ENCODE peak calls at places on chromosomes 16 and 17, in eight cellular contexts. One of them, this sample, is unnamed.

GRCh38 chr17:59141860-59142259 is 13.1 kb downstream of the SKA2 start:
- DNase-seq in CD8-positive, alpha-beta T cell: no peak
- DNase-seq in HCT116: no peak
- DNase-seq in cardiac fibroblast: no peak
- DNase-seq in left ventricle myocardium inferior: no peak
- DNase-seq in dorsolateral prefrontal cortex: no peak
- DNase-seq in tibial artery: no peak
- DNase-seq in tibial nerve: no peak
- DNase-seq in this sample: no peak

GRCh38 chr17:45430006-45430737 is 2.5 kb downstream of the ARHGAP27 start:
- DNase-seq in tibial nerve: no peak
- DNase-seq in tibial artery: no peak
- DNase-seq in HCT116: no peak
- DNase-seq in dorsolateral prefrontal cortex: no peak
- DNase-seq in cardiac fibroblast: no peak
- DNase-seq in left ventricle myocardium inferior: no peak
- DNase-seq in CD8-positive, alpha-beta T cell: no peak
- DNase-seq in this sample: no peak

GRCh38 chr17:40516581-40517285 is 15.3 kb upstream of the TNS4 start:
- DNase-seq in cardiac fibroblast: no peak
- DNase-seq in CD8-positive, alpha-beta T cell: peak; percentile 80
- DNase-seq in tibial nerve: no peak
- DNase-seq in tibial artery: peak; percentile 44
- DNase-seq in left ventricle myocardium inferior: no peak
- DNase-seq in HCT116: peak; percentile 62
- DNase-seq in dorsolateral prefrontal cortex: no peak
- DNase-seq in this sample: peak; percentile 83

GRCh38 chr17:30326816-30327215 is 7.0 kb downstream of the TMIGD1 start:
- DNase-seq in left ventricle myocardium inferior: no peak
- DNase-seq in CD8-positive, alpha-beta T cell: no peak
- DNase-seq in cardiac fibroblast: no peak
- DNase-seq in HCT116: no peak
- DNase-seq in dorsolateral prefrontal cortex: no peak
- DNase-seq in tibial artery: no peak
- DNase-seq in tibial nerve: no peak
- DNase-seq in this sample: no peak

GRCh38 chr16:778447-778846 is 9.7 kb downstream of the RPUSD1 start:
- DNase-seq in tibial nerve: no peak
- DNase-seq in tibial artery: no peak
- DNase-seq in left ventricle myocardium inferior: no peak
- DNase-seq in HCT116: no peak
- DNase-seq in dorsolateral prefrontal cortex: no peak
- DNase-seq in CD8-positive, alpha-beta T cell: no peak
- DNase-seq in cardiac fibroblast: no peak
- DNase-seq in this sample: no peak

GRCh38 chr17:21300601-21301571 is 16.4 kb downstream of the MAP2K3 start:
- DNase-seq in tibial nerve: no peak
- DNase-seq in tibial artery: no peak
- DNase-seq in HCT116: no peak
- DNase-seq in cardiac fibroblast: no peak
- DNase-seq in dorsolateral prefrontal cortex: no peak
- DNase-seq in left ventricle myocardium inferior: no peak
- DNase-seq in CD8-positive, alpha-beta T cell: no peak
- DNase-seq in this sample: no peak

GRCh38 chr17:41540921-41541625 is 13.0 kb upstream of the KRT19 start:
- DNase-seq in dorsolateral prefrontal cortex: no peak
- DNase-seq in tibial nerve: no peak
- DNase-seq in HCT116: no peak
- DNase-seq in left ventricle myocardium inferior: no peak
- DNase-seq in cardiac fibroblast: no peak
- DNase-seq in tibial artery: no peak
- DNase-seq in CD8-positive, alpha-beta T cell: no peak
- DNase-seq in this sample: no peak

GRCh38 chr17:36850794-36851193 is 86.5 kb upstream of the LHX1 start:
- DNase-seq in cardiac fibroblast: peak; percentile 60
- DNase-seq in dorsolateral prefrontal cortex: no peak
- DNase-seq in CD8-positive, alpha-beta T cell: no peak
- DNase-seq in HCT116: peak; percentile 39
- DNase-seq in left ventricle myocardium inferior: no peak
- DNase-seq in tibial nerve: no peak
- DNase-seq in tibial artery: no peak
- DNase-seq in this sample: peak; percentile 15

GRCh38 chr17:9702916-9703780 is 57.8 kb downstream of the USP43 start:
- DNase-seq in tibial artery: no peak
- DNase-seq in tibial nerve: no peak
- DNase-seq in left ventricle myocardium inferior: no peak
- DNase-seq in cardiac fibroblast: no peak
- DNase-seq in dorsolateral prefrontal cortex: no peak
- DNase-seq in HCT116: no peak
- DNase-seq in CD8-positive, alpha-beta T cell: no peak
- DNase-seq in this sample: no peak

GRCh38 chr17:40622509-40622928 is 25.1 kb downstream of the SMARCE1 start:
- DNase-seq in cardiac fibroblast: no peak
- DNase-seq in dorsolateral prefrontal cortex: no peak
- DNase-seq in HCT116: no peak
- DNase-seq in tibial nerve: no peak
- DNase-seq in CD8-positive, alpha-beta T cell: peak; percentile 61
- DNase-seq in tibial artery: no peak
- DNase-seq in left ventricle myocardium inferior: no peak
- DNase-seq in this sample: no peak

GRCh38 chr17:2051388-2052237 is 3.3 kb upstream of the HIC1 start:
- DNase-seq in tibial artery: no peak
- DNase-seq in tibial nerve: no peak
- DNase-seq in left ventricle myocardium inferior: no peak
- DNase-seq in dorsolateral prefrontal cortex: no peak
- DNase-seq in cardiac fibroblast: no peak
- DNase-seq in CD8-positive, alpha-beta T cell: no peak
- DNase-seq in HCT116: no peak
- DNase-seq in this sample: no peak

GRCh38 chr16:27253526-27253930 is 15.0 kb downstream of the NSMCE1 start:
- DNase-seq in dorsolateral prefrontal cortex: no peak
- DNase-seq in tibial nerve: no peak
- DNase-seq in cardiac fibroblast: peak; percentile 72
- DNase-seq in CD8-positive, alpha-beta T cell: no peak
- DNase-seq in left ventricle myocardium inferior: no peak
- DNase-seq in HCT116: peak; percentile 65
- DNase-seq in tibial artery: no peak
- DNase-seq in this sample: no peak

GRCh38 chr16:15427648-15428239 is 6.6 kb upstream of the BMERB1 start:
- DNase-seq in HCT116: peak; percentile 50
- DNase-seq in cardiac fibroblast: peak; percentile 87
- DNase-seq in tibial artery: peak; percentile 78
- DNase-seq in CD8-positive, alpha-beta T cell: peak; percentile 52
- DNase-seq in dorsolateral prefrontal cortex: peak; percentile 78
- DNase-seq in left ventricle myocardium inferior: peak; percentile 72
- DNase-seq in tibial nerve: peak; percentile 45
- DNase-seq in this sample: peak; percentile 45

DNA sequence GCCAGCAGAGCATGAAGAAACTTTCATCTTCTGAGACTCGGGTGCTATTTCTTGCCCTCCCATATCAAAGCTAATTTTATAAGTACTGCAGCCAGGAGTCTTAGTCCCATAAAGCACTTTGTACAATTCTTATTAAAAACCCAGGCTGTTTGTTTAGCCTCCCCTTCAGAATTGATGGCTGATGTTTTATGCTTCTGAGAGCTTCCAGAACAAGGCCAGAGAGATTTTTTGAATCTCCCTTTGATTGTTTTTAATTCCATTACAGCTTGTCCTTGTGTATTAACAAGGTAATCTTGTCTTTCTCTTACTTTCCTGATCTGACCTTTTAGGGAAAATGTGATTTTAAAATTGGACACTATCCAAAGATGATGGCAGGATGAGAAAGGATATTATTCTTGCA is 16.3 kb downstream of the COQ7 start:
- DNase-seq in dorsolateral prefrontal cortex: no peak
- DNase-seq in cardiac fibroblast: no peak
- DNase-seq in left ventricle myocardium inferior: no peak
- DNase-seq in HCT116: no peak
- DNase-seq in tibial artery: no peak
- DNase-seq in tibial nerve: no peak
- DNase-seq in CD8-positive, alpha-beta T cell: no peak
- DNase-seq in this sample: no peak
- TF ChIP-seq CTCF in dorsolateral prefrontal cortex: no peak
- TF ChIP-seq CTCF in cardiac fibroblast: no peak
- TF ChIP-seq CTCF in left ventricle myocardium inferior: no peak
- TF ChIP-seq CTCF in HCT116: no peak
- TF ChIP-seq CTCF in tibial artery: no peak
- TF ChIP-seq CTCF in tibial nerve: no peak
- TF ChIP-seq CTCF in CD8-positive, alpha-beta T cell: no peak
- TF ChIP-seq CTCF in this sample: no peak

GRCh38 chr17:7405413-7405881 is 1.6 kb upstream of the TMEM256 start:
- DNase-seq in left ventricle myocardium inferior: no peak
- DNase-seq in tibial nerve: no peak
- DNase-seq in tibial artery: no peak
- DNase-seq in dorsolateral prefrontal cortex: peak; percentile 28
- DNase-seq in cardiac fibroblast: no peak
- DNase-seq in CD8-positive, alpha-beta T cell: peak; percentile 20
- DNase-seq in HCT116: no peak
- DNase-seq in this sample: no peak

GRCh38 chr17:7407033-7407432 is 612 bp upstream of the NLGN2 start:
- DNase-seq in tibial artery: peak; percentile 61
- DNase-seq in left ventricle myocardium inferior: no peak
- DNase-seq in dorsolateral prefrontal cortex: no peak
- DNase-seq in HCT116: no peak
- DNase-seq in CD8-positive, alpha-beta T cell: peak; percentile 18
- DNase-seq in cardiac fibroblast: no peak
- DNase-seq in tibial nerve: no peak
- DNase-seq in this sample: no peak

GRCh38 chr17:7407483-7408231 is at the start of gene NLGN2:
- DNase-seq in HCT116: no peak
- DNase-seq in tibial nerve: no peak
- DNase-seq in tibial artery: peak; percentile 62
- DNase-seq in dorsolateral prefrontal cortex: no peak
- DNase-seq in CD8-positive, alpha-beta T cell: no peak
- DNase-seq in left ventricle myocardium inferior: no peak
- DNase-seq in cardiac fibroblast: no peak
- DNase-seq in this sample: no peak

GRCh38 chr17:7404737-7405412 is 978 bp upstream of the TMEM256 start:
- DNase-seq in tibial artery: peak; percentile 84
- DNase-seq in left ventricle myocardium inferior: peak; percentile 64
- DNase-seq in cardiac fibroblast: peak; percentile 26
- DNase-seq in dorsolateral prefrontal cortex: no peak
- DNase-seq in HCT116: no peak
- DNase-seq in tibial nerve: peak; percentile 49
- DNase-seq in CD8-positive, alpha-beta T cell: peak; percentile 81
- DNase-seq in this sample: no peak

GRCh38 chr17:7405882-7406825 is 1.5 kb upstream of the NLGN2 start:
- DNase-seq in dorsolateral prefrontal cortex: no peak
- DNase-seq in left ventricle myocardium inferior: no peak
- DNase-seq in CD8-positive, alpha-beta T cell: peak; percentile 24
- DNase-seq in tibial nerve: no peak
- DNase-seq in HCT116: no peak
- DNase-seq in cardiac fibroblast: no peak
- DNase-seq in tibial artery: no peak
- DNase-seq in this sample: no peak
- H3K4me3 ChIP-seq in dorsolateral prefrontal cortex: peak overlapping the region; percentile 59
- H3K4me3 ChIP-seq in left ventricle myocardium inferior: peak overlapping the region; percentile 78
- H3K4me3 ChIP-seq in CD8-positive, alpha-beta T cell: no peak overlapping the region
- H3K4me3 ChIP-seq in tibial nerve: peak overlapping the region; percentile 63
- H3K4me3 ChIP-seq in HCT116: peak overlapping the region; percentile 61
- H3K4me3 ChIP-seq in cardiac fibroblast: peak overlapping the region; percentile 75
- H3K4me3 ChIP-seq in tibial artery: peak overlapping the region; percentile 74
- H3K4me3 ChIP-seq in this sample: no peak overlapping the region

GRCh38 chr17:38559025-38559879 is 46.5 kb downstream of the SRCIN1 start:
- DNase-seq in cardiac fibroblast: peak; percentile 73
- DNase-seq in tibial nerve: peak; percentile 67
- DNase-seq in dorsolateral prefrontal cortex: peak; percentile 55
- DNase-seq in HCT116: peak; percentile 80
- DNase-seq in tibial artery: peak; percentile 82
- DNase-seq in CD8-positive, alpha-beta T cell: peak; percentile 94
- DNase-seq in left ventricle myocardium inferior: peak; percentile 76
- DNase-seq in this sample: peak; percentile 91
- TF ChIP-seq CTCF in cardiac fibroblast: no peak
- TF ChIP-seq CTCF in tibial nerve: no peak
- TF ChIP-seq CTCF in dorsolateral prefrontal cortex: no peak
- TF ChIP-seq CTCF in HCT116: peak; percentile 27
- TF ChIP-seq CTCF in tibial artery: no peak
- TF ChIP-seq CTCF in CD8-positive, alpha-beta T cell: peak; percentile 30
- TF ChIP-seq CTCF in left ventricle myocardium inferior: no peak
- TF ChIP-seq CTCF in this sample: peak; percentile 46

DNA sequence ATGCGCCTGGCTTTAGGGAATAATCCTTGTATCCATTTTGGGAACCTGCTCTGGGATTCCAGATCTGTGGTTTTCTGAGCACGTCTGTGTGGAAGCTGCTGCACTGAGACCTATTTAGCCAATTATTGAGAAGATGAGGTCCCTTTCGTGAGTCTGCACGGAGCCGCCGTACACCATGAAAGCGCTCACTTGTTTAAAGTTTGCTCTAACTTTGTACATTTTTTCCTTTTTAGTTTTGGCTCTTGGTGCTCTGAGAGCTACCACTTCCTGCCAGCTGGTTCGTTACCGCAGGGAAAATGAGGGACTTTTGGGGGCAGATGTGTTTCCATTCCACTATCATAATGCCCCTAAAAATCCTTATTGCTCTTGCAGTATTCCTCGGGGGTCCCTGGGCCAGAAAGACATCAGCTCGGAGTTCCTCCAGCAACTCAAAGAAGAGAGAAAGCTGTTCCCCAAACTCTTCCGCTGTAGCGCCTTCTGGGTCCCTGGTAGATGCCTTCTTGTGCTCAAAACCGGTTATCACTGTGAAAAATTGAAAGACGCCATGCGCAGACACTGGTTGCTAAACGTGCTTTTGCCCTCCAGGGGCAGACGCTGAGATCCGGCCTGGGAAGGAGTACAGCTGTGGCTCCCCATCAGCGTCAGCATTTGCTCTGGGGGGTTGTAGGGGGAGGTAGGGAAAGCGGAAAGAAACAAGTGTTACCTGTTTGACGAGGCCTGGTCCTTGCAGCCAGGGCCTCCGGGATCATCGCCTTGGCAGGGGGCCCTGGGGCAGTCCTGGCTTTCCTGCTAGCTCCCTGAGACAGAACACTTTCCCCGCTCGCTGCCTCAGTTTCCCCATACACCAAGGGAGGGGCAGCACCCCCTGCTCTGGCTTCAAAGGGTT is 238.1 kb downstream of the MRTFB start:
- DNase-seq in cardiac fibroblast: no peak
- DNase-seq in CD8-positive, alpha-beta T cell: peak; percentile 60
- DNase-seq in left ventricle myocardium inferior: no peak
- DNase-seq in tibial nerve: no peak
- DNase-seq in tibial artery: no peak
- DNase-seq in HCT116: no peak
- DNase-seq in dorsolateral prefrontal cortex: no peak
- DNase-seq in this sample: peak; percentile 88
- H3K4me3 ChIP-seq in cardiac fibroblast: no peak overlapping the region
- H3K4me3 ChIP-seq in CD8-positive, alpha-beta T cell: peak overlapping the region; percentile 46
- H3K4me3 ChIP-seq in left ventricle myocardium inferior: peak overlapping the region; percentile 17
- H3K4me3 ChIP-seq in tibial nerve: no peak overlapping the region
- H3K4me3 ChIP-seq in tibial artery: peak overlapping the region; percentile 21
- H3K4me3 ChIP-seq in HCT116: peak overlapping the region; percentile 37
- H3K4me3 ChIP-seq in dorsolateral prefrontal cortex: no peak overlapping the region
- H3K4me3 ChIP-seq in this sample: peak overlapping the region; percentile 91

This sample was measured in GM12865.